ENCODE peak calls at places on chromosomes 13 and 19, in four cellular contexts. Y is stimulated activated naive B cell treated with anti-CD40 and anti-IgM and Interleukin-4, amounts not matched to agents 10 μg/mL and 1 μg/mL and 100 μg/mL, for 72 hours; F is caudate nucleus; P is RPMI7951. I is an unnamed sample.

GRCh38 chr19:18507021-18507726 is 14.7 kb downstream of the ELL start:
- DNase-seq in Y (no peak), F (peak), P (peak), I (no peak)

GRCh38 chr19:58217069-58217481 is 11.6 kb upstream of the ZNF544 start:
- DNase-seq in Y (no peak), F (no peak), P (no peak), I (no peak)

GRCh38 chr19:49432141-49433073 is 7.2 kb downstream of the GFY start:
- DNase-seq in Y (no peak), F (no peak), P (no peak), I (no peak)

GRCh38 chr19:6866646-6867255 is 20.6 kb upstream of the ADGRE1 start:
- DNase-seq in Y (no peak), F (no peak), P (peak), I (peak)

GRCh38 chr19:1104452-1105216 is 840 bp downstream of the GPX4 start:
- DNase-seq in Y (peak), F (peak), P (peak), I (peak)

GRCh38 chr19:1845642-1846041 is 2.6 kb downstream of the REXO1 start:
- DNase-seq in Y (no peak), F (no peak), P (no peak), I (no peak)

GRCh38 chr13:113630296-113630695 is 27.7 kb downstream of the ATP4B start:
- DNase-seq in Y (no peak), F (no peak), P (no peak), I (no peak)

GRCh38 chr19:1182068-1182467 is 8.0 kb upstream of the SBNO2 start:
- DNase-seq in Y (no peak), F (no peak), P (no peak), I (no peak)

GRCh38 chr19:10961073-10961762 is 388 bp downstream of the SMARCA4 start:
- DNase-seq in Y (no peak), F (peak), P (peak), I (peak)

GRCh38 chr19:11052391-11052790 is 36.9 kb upstream of the LDLR start:
- DNase-seq in Y (no peak), F (no peak), P (no peak), I (no peak)

GRCh38 chr13:112726018-112726767 is 36.4 kb downstream of the ATP11A start:
- DNase-seq in Y (no peak), F (no peak), P (no peak), I (no peak)

GRCh38 chr19:6800991-6801396 is 28.5 kb downstream of the VAV1 start:
- DNase-seq in Y (no peak), F (no peak), P (peak), I (peak)

GRCh38 chr19:54525636-54526035 is 23.0 kb downstream of the LAIR2 start:
- DNase-seq in Y (no peak), F (no peak), P (no peak), I (no peak)

GRCh38 chr19:3573858-3574637 is 1.3 kb downstream of the HMG20B start:
- DNase-seq in Y (peak), F (peak), P (peak), I (peak)

GRCh38 chr19:54660967-54661366 is 1.8 kb upstream of the LILRB4 start:
- DNase-seq in Y (peak), F (no peak), P (no peak), I (no peak)

GRCh38 chr13:52879950-52880650 is 31.7 kb upstream of the PCDH8 start:
- DNase-seq in Y (no peak), F (no peak), P (no peak), I (no peak)

GRCh38 chr19:1169921-1170885 is 3.9 kb downstream of the SBNO2 start:
- DNase-seq in Y (no peak), F (no peak), P (peak), I (peak)

GRCh38 chr13:44523176-44524017 is 52.7 kb downstream of the TSC22D1 start:
- DNase-seq in Y (no peak), F (no peak), P (peak), I (peak)

GRCh38 chr19:4138445-4138844 is 14.5 kb upstream of the MAP2K2 start:
- DNase-seq in Y (no peak), F (no peak), P (no peak), I (no peak)

GRCh38 chr13:99311137-99311536 is 3.9 kb upstream of the GPR183 start:
- DNase-seq in Y (no peak), F (no peak), P (peak), I (no peak)

GRCh38 chr13:61727714-61728275 is 312.1 kb upstream of the PCDH20 start:
- DNase-seq in Y (no peak), F (no peak), P (no peak), I (peak)

GRCh38 chr19:17125728-17126677 is 50.4 kb downstream of the MYO9B start:
- DNase-seq in Y (peak), F (no peak), P (peak), I (no peak)

GRCh38 chr19:38441660-38442348 is 8.3 kb downstream of the RYR1 start:
- DNase-seq in Y (no peak), F (no peak), P (no peak), I (no peak)

GRCh38 chr19:5443723-5444122 is 11.5 kb upstream of the ZNRF4 start:
- DNase-seq in Y (no peak), F (no peak), P (no peak), I (no peak)

GRCh38 chr13:111280666-111281577 is 39.5 kb upstream of the TEX29 start:
- DNase-seq in Y (no peak), F (no peak), P (no peak), I (no peak)

GRCh38 chr19:48123907-48124675 is 13.5 kb upstream of the PLA2G4C start:
- DNase-seq in Y (no peak), F (no peak), P (peak), I (peak)

GRCh38 chr19:55670280-55671053 is 4.6 kb upstream of the EPN1 start:
- DNase-seq in Y (no peak), F (peak), P (no peak), I (peak)

GRCh38 chr13:105428816-105429215 is 1106.6 kb downstream of the EFNB2 start:
- DNase-seq in Y (no peak), F (no peak), P (peak), I (no peak)

GRCh38 chr13:112131740-112132113 is 64.8 kb downstream of the SOX1 start:
- DNase-seq in Y (no peak), F (no peak), P (no peak), I (peak)

I was measured in Daoy.